ENCODE peak calls at places on chromosome 2, in nine cellular contexts. M is cardiac septum; Z is GM04504; E is stimulated activated CD4-positive, alpha-beta T cell treated with anti-CD3 and anti-CD28 coated beads, Interleukin-4, amount 100 ng/mL, for 4 hours; K is anterior cingulate cortex; D is heart right ventricle; L is H4; C is fibroblast of mammary gland; T is NCI-H524 treated with DMSO at 0.1 percent for 48 hours. P is an unnamed sample.

GRCh38 chr2:26184555-26185303 is 11.8 kb downstream of the GAREM2 start:
- DNase-seq in Z (peak), M (peak), T (no peak), E (peak), K (no peak), L (no peak), D (peak), C (peak), P (peak)

GRCh38 chr2:97742381-97742847 is 29.0 kb downstream of the ZAP70 start:
- DNase-seq in E (no peak), C (peak), L (no peak), K (no peak), T (no peak), Z (no peak), M (peak), D (no peak), P (no peak)

GRCh38 chr2:88684519-88684918 is 7.0 kb upstream of the RPIA start:
- DNase-seq in C (no peak), D (no peak), K (no peak), Z (no peak), E (no peak), L (no peak), M (no peak), T (no peak), P (no peak)

GRCh38 chr2:233643128-233643527 is 6.9 kb downstream of the UGT1A10 start:
- DNase-seq in D (no peak), Z (no peak), C (peak), M (no peak), L (peak), E (no peak), T (no peak), K (no peak), P (no peak)

GRCh38 chr2:183825710-183826109 is 701.5 kb downstream of the NUP35 start:
- DNase-seq in Z (no peak), T (no peak), L (no peak), K (no peak), M (no peak), E (no peak), C (no peak), D (no peak), P (no peak)

GRCh38 chr2:118584380-118584779 is 263.1 kb downstream of the EN1 start:
- DNase-seq in C (no peak), E (no peak), M (no peak), L (no peak), Z (no peak), K (no peak), D (no peak), T (no peak), P (no peak)

GRCh38 chr2:145751634-145752033 is 1231.7 kb upstream of the ZEB2 start:
- DNase-seq in E (no peak), M (no peak), D (no peak), L (peak), K (no peak), T (no peak), C (peak), Z (no peak), P (no peak)

GRCh38 chr2:84556190-84556589 is 39.9 kb downstream of the DNAH6 start:
- DNase-seq in L (peak), T (no peak), E (peak), M (no peak), K (no peak), Z (no peak), C (no peak), D (no peak), P (no peak)

GRCh38 chr2:53490659-53491058 is 276.9 kb upstream of the CHAC2 start:
- DNase-seq in D (no peak), C (peak), L (peak), Z (peak), E (no peak), K (peak), T (no peak), M (no peak), P (no peak)

GRCh38 chr2:130749078-130749477 is 6.3 kb upstream of the AMER3 start:
- DNase-seq in K (no peak), C (no peak), Z (no peak), T (no peak), E (no peak), L (no peak), D (no peak), M (no peak), P (no peak)

GRCh38 chr2:146624429-146624828 is 1220.4 kb upstream of the ACVR2A start:
- DNase-seq in K (no peak), T (no peak), L (no peak), C (no peak), M (no peak), E (no peak), Z (no peak), D (no peak), P (no peak)

GRCh38 chr2:146982393-146982846 is 862.4 kb upstream of the ACVR2A start:
- DNase-seq in C (peak), D (no peak), L (peak), Z (peak), E (no peak), T (no peak), M (no peak), K (no peak), P (no peak)

GRCh38 chr2:225122582-225123486 is 80.6 kb upstream of the DOCK10 start:
- DNase-seq in T (no peak), Z (no peak), C (peak), K (no peak), M (no peak), L (no peak), E (no peak), D (no peak), P (no peak)

GRCh38 chr2:31903109-31903780 is 107.6 kb downstream of the MEMO1 start:
- DNase-seq in T (no peak), C (no peak), E (no peak), Z (no peak), M (no peak), D (no peak), L (no peak), K (no peak), P (no peak)

GRCh38 chr2:96265349-96265839 is 403 bp downstream of the TMEM127 start:
- DNase-seq in C (no peak), K (peak), D (peak), M (peak), E (peak), L (no peak), T (no peak), Z (no peak), P (peak)

GRCh38 chr2:79530443-79530842 is 17.6 kb downstream of the CTNNA2 start:
- DNase-seq in C (peak), D (no peak), Z (no peak), K (no peak), T (no peak), M (no peak), L (peak), E (no peak), P (no peak)

GRCh38 chr2:160613466-160614153 is 120.0 kb upstream of the RBMS1 start:
- DNase-seq in L (peak), E (no peak), K (no peak), M (no peak), Z (no peak), C (peak), T (no peak), D (no peak), P (no peak)

GRCh38 chr2:71464389-71464788 is 11.0 kb downstream of the DYSF start:
- DNase-seq in D (no peak), L (no peak), E (no peak), C (no peak), Z (no peak), T (no peak), K (no peak), M (peak), P (no peak)

GRCh38 chr2:216094701-216095100 is 13.0 kb downstream of the TMEM169 start:
- DNase-seq in D (no peak), K (no peak), Z (no peak), M (no peak), E (no peak), L (no peak), C (no peak), T (no peak), P (no peak)

GRCh38 chr2:69789129-69789528 is 40.3 kb upstream of the GMCL1 start:
- DNase-seq in M (no peak), L (no peak), D (no peak), C (peak), E (no peak), Z (peak), K (no peak), T (no peak), P (no peak)

GRCh38 chr2:139626128-139626527 is 845.9 kb upstream of the NXPH2 start:
- DNase-seq in T (no peak), K (no peak), C (no peak), M (no peak), Z (no peak), E (no peak), L (no peak), D (no peak), P (no peak)

GRCh38 chr2:37306024-37306423 is 18.6 kb downstream of the PRKD3 start:
- DNase-seq in Z (no peak), M (no peak), K (no peak), L (no peak), E (no peak), C (no peak), D (no peak), T (peak), P (no peak)

GRCh38 chr2:178177066-178177679 is 17.1 kb upstream of the OSBPL6 start:
- DNase-seq in M (no peak), E (no peak), Z (peak), K (no peak), T (no peak), L (peak), D (no peak), C (peak), P (no peak)

GRCh38 chr2:193409951-193410350 is 1215.2 kb upstream of the TMEFF2 start:
- DNase-seq in D (no peak), C (no peak), Z (no peak), M (no peak), L (no peak), E (no peak), K (no peak), T (peak), P (no peak)

GRCh38 chr2:213475433-213475832 is 191.2 kb downstream of the SPAG16 start:
- DNase-seq in Z (no peak), C (peak), E (no peak), L (no peak), D (no peak), T (no peak), K (no peak), M (no peak), P (no peak)

GRCh38 chr2:160336091-160336490 is 136.0 kb upstream of the ITGB6 start:
- DNase-seq in Z (no peak), K (no peak), D (no peak), T (no peak), L (peak), E (no peak), M (no peak), C (no peak), P (no peak)

GRCh38 chr2:18930977-18931376 is 341.6 kb upstream of the NT5C1B start:
- DNase-seq in D (no peak), E (no peak), L (no peak), Z (no peak), M (no peak), T (no peak), K (no peak), C (no peak), P (no peak)

GRCh38 chr2:209614630-209615369 is 156.8 kb upstream of the UNC80 start:
- DNase-seq in C (no peak), K (no peak), T (peak), M (no peak), L (no peak), Z (no peak), E (no peak), D (no peak), P (no peak)

GRCh38 chr2:140117371-140117770 is 1337.2 kb upstream of the NXPH2 start:
- DNase-seq in D (no peak), T (peak), L (no peak), M (no peak), Z (no peak), C (no peak), E (no peak), K (no peak), P (no peak)

GRCh38 chr2:126838718-126838985 is 60.0 kb upstream of the TEX51 start:
- DNase-seq in T (no peak), Z (no peak), K (no peak), L (no peak), E (no peak), D (no peak), C (no peak), M (no peak), P (no peak)

GRCh38 chr2:195603408-195603807 is 53.6 kb upstream of the SLC39A10 start:
- DNase-seq in D (no peak), M (no peak), L (no peak), Z (no peak), C (no peak), T (no peak), K (no peak), E (no peak), P (no peak)

GRCh38 chr2:241649927-241650326 is 12.4 kb downstream of the ATG4B start:
- DNase-seq in K (no peak), E (no peak), C (no peak), L (no peak), M (no peak), D (no peak), T (no peak), Z (no peak), P (no peak)

GRCh38 chr2:204950695-204951094 is 405.4 kb downstream of the PARD3B start:
- DNase-seq in Z (no peak), C (no peak), K (no peak), L (no peak), M (no peak), E (no peak), T (no peak), D (no peak), P (no peak)

GRCh38 chr2:240929364-240930095 is 23.4 kb downstream of the CROCC2 start:
- DNase-seq in C (no peak), L (no peak), K (no peak), D (no peak), T (no peak), Z (no peak), M (peak), E (no peak), P (peak)

GRCh38 chr2:120646994-120647393 is 88.7 kb upstream of the GLI2 start:
- DNase-seq in Z (no peak), D (no peak), E (no peak), C (no peak), L (no peak), M (no peak), K (no peak), T (no peak), P (no peak)

GRCh38 chr2:42072349-42073118 is 24.7 kb downstream of the PKDCC start:
- DNase-seq in L (no peak), D (peak), T (peak), C (no peak), K (no peak), M (no peak), E (no peak), Z (no peak), P (peak)

P was measured in Right ventricle myocardium inferior.